ENCODE peak calls at places on chromosomes 16 and 17, in five cellular contexts. One of them, this sample, is unnamed.

GRCh38 chr16:56623637-56624036 is 1.9 kb upstream of the MT1E start:
- DNase-seq in brain microvascular endothelial cell: no peak
- DNase-seq in ascending aorta: no peak
- DNase-seq in AG04450: no peak
- DNase-seq in AG09309: no peak
- DNase-seq in this sample: no peak

GRCh38 chr16:26019885-26020284 is 328.1 kb downstream of the HS3ST4 start:
- DNase-seq in AG04450: no peak
- DNase-seq in ascending aorta: no peak
- DNase-seq in brain microvascular endothelial cell: no peak
- DNase-seq in AG09309: no peak
- DNase-seq in this sample: no peak

GRCh38 chr16:57759541-57760356 is 24.2 kb downstream of the KATNB1 start:
- DNase-seq in ascending aorta: no peak
- DNase-seq in AG04450: no peak
- DNase-seq in AG09309: no peak
- DNase-seq in brain microvascular endothelial cell: no peak
- DNase-seq in this sample: no peak

GRCh38 chr16:6016530-6017184 is 919.1 kb upstream of the EEF2KMT start:
- DNase-seq in ascending aorta: no peak
- DNase-seq in AG09309: no peak
- DNase-seq in brain microvascular endothelial cell: peak; percentile 37
- DNase-seq in AG04450: no peak
- DNase-seq in this sample: peak; percentile 38

GRCh38 chr16:8620535-8620934 is 963 bp upstream of the METTL22 start:
- DNase-seq in AG04450: no peak
- DNase-seq in ascending aorta: no peak
- DNase-seq in brain microvascular endothelial cell: no peak
- DNase-seq in AG09309: no peak
- DNase-seq in this sample: no peak

GRCh38 chr16:88578446-88579313 is 8.5 kb downstream of the ZC3H18 start:
- DNase-seq in AG09309: no peak
- DNase-seq in AG04450: no peak
- DNase-seq in brain microvascular endothelial cell: no peak
- DNase-seq in ascending aorta: no peak
- DNase-seq in this sample: no peak

GRCh38 chr17:82365586-82366295 is 5.8 kb upstream of the UTS2R start:
- DNase-seq in ascending aorta: no peak
- DNase-seq in brain microvascular endothelial cell: no peak
- DNase-seq in AG04450: no peak
- DNase-seq in AG09309: no peak
- DNase-seq in this sample: no peak

GRCh38 chr17:70105641-70106040 is 30.6 kb downstream of the KCNJ16 start:
- DNase-seq in brain microvascular endothelial cell: no peak
- DNase-seq in ascending aorta: no peak
- DNase-seq in AG09309: no peak
- DNase-seq in AG04450: no peak
- DNase-seq in this sample: no peak

GRCh38 chr17:79325707-79326106 is 251.1 kb downstream of the ENGASE start:
- DNase-seq in brain microvascular endothelial cell: peak; percentile 3
- DNase-seq in AG04450: no peak
- DNase-seq in AG09309: no peak
- DNase-seq in ascending aorta: no peak
- DNase-seq in this sample: no peak

GRCh38 chr16:77679901-77680300 is 42.4 kb upstream of the NUDT7 start:
- DNase-seq in AG04450: no peak
- DNase-seq in AG09309: no peak
- DNase-seq in brain microvascular endothelial cell: no peak
- DNase-seq in ascending aorta: no peak
- DNase-seq in this sample: no peak

GRCh38 chr16:71203631-71204030 is 26.9 kb downstream of the HYDIN start:
- DNase-seq in ascending aorta: no peak
- DNase-seq in AG09309: no peak
- DNase-seq in AG04450: no peak
- DNase-seq in brain microvascular endothelial cell: no peak
- DNase-seq in this sample: no peak

GRCh38 chr16:57485916-57486857 is at the start of gene DOK4:
- DNase-seq in ascending aorta: peak; percentile 88
- DNase-seq in brain microvascular endothelial cell: peak; percentile 48
- DNase-seq in AG04450: no peak
- DNase-seq in AG09309: no peak
- DNase-seq in this sample: no peak

GRCh38 chr17:32769846-32770245 is 107.1 kb downstream of the MYO1D start:
- DNase-seq in brain microvascular endothelial cell: no peak
- DNase-seq in ascending aorta: no peak
- DNase-seq in AG04450: no peak
- DNase-seq in AG09309: no peak
- DNase-seq in this sample: no peak

GRCh38 chr17:73489991-73490390 is 154.3 kb downstream of the SDK2 start:
- DNase-seq in ascending aorta: no peak
- DNase-seq in brain microvascular endothelial cell: no peak
- DNase-seq in AG09309: no peak
- DNase-seq in AG04450: no peak
- DNase-seq in this sample: no peak

GRCh38 chr17:35460354-35460851 is 11.8 kb upstream of the SLFN13 start:
- DNase-seq in brain microvascular endothelial cell: no peak
- DNase-seq in AG04450: no peak
- DNase-seq in ascending aorta: peak; percentile 65
- DNase-seq in AG09309: no peak
- DNase-seq in this sample: no peak

GRCh38 chr16:3745751-3746355 is 28.5 kb upstream of the TRAP1 start:
- DNase-seq in ascending aorta: no peak
- DNase-seq in AG04450: no peak
- DNase-seq in brain microvascular endothelial cell: no peak
- DNase-seq in AG09309: no peak
- DNase-seq in this sample: peak; percentile 84

GRCh38 chr16:81519298-81520150 is 74.9 kb downstream of the CMIP start:
- DNase-seq in AG04450: no peak
- DNase-seq in brain microvascular endothelial cell: no peak
- DNase-seq in AG09309: no peak
- DNase-seq in ascending aorta: no peak
- DNase-seq in this sample: no peak

GRCh38 chr16:81517150-81517499 is 72.5 kb downstream of the CMIP start:
- DNase-seq in AG09309: no peak
- DNase-seq in ascending aorta: no peak
- DNase-seq in brain microvascular endothelial cell: no peak
- DNase-seq in AG04450: no peak
- DNase-seq in this sample: no peak

GRCh38 chr16:81518439-81518757 is 73.8 kb downstream of the CMIP start:
- DNase-seq in AG04450: no peak
- DNase-seq in AG09309: no peak
- DNase-seq in ascending aorta: no peak
- DNase-seq in brain microvascular endothelial cell: no peak
- DNase-seq in this sample: no peak

GRCh38 chr16:81516478-81517149 is 72.0 kb downstream of the CMIP start:
- DNase-seq in AG04450: no peak
- DNase-seq in AG09309: no peak
- DNase-seq in brain microvascular endothelial cell: no peak
- DNase-seq in ascending aorta: no peak
- DNase-seq in this sample: no peak

DNA sequence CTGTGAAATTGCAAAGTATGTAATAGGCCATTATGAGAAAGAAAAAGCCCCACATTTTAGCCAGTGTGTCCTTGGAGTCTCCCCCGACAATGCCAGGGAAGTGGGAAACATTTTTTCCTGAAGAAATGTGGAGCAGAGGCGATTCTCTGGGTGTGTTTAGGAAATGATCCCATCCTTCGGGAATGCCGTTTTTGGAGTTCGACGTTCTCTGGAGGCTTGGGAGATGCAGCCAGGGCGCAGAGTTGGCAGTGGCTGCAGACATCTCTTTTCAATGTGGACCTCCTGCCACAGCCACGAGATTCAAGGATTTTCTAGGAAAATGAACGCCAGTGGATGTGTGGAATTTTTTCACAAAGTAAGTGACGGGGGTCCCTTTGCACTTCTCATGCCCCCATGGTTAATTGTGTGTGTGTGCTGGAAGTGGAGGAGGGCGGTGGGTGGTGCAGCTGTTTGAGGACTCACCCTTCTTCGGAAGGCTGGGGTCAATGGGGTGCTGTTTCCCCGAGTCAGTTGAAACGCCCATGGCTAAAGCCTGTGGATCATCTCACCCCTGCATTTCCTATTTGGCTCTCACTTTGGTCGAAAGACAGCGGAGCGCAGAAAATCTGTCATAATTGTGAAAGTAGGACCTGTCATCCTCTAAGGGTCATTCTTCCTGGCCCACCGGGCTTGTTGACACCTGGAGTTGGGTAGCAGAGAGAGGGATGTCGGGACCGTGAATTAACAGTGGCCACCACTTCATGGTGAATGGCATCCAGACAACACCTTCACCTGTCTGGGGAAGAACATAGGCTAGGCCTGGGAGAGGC is 73.2 kb downstream of the CMIP start:
- DNase-seq in brain microvascular endothelial cell: no peak
- DNase-seq in ascending aorta: no peak
- DNase-seq in AG04450: no peak
- DNase-seq in AG09309: no peak
- DNase-seq in this sample: no peak
- H3K4me3 ChIP-seq in brain microvascular endothelial cell: no peak overlapping the region
- H3K4me3 ChIP-seq in ascending aorta: no peak overlapping the region
- H3K4me3 ChIP-seq in AG04450: no peak overlapping the region
- H3K4me3 ChIP-seq in AG09309: no peak overlapping the region
- H3K4me3 ChIP-seq in this sample: no peak overlapping the region

DNA sequence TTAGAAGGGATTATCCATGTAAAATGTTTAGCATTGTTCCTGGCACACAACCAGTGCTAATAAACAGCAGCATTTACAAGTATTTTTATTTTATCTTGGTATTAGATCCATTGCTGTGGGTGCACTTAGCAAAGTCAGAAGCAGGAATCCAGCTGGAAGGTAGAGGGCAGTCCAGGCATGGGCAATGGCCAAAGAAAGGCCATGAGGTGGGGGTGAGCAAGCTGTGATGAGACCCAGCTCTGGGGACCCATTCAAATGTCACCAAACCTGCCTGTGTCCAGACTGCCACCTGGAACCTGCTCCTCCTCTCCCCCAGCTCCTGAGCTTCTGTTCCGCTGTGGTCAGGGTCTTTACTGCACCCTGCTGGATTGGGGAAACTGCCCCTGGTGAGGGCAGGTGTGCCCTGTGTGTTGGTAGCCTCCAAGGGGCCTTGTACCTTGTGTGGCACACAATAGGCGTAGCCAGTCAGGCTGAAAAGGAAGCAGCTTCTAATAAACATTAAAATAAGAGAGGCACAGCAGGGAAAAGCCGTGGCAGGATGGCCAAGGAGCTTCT is 118.0 kb upstream of the CRHR1 start:
- DNase-seq in AG04450: no peak
- DNase-seq in AG09309: no peak
- DNase-seq in ascending aorta: no peak
- DNase-seq in brain microvascular endothelial cell: no peak
- DNase-seq in this sample: no peak
- TF ChIP-seq CTCF in AG04450: no peak
- TF ChIP-seq CTCF in AG09309: peak; percentile 14
- TF ChIP-seq CTCF in ascending aorta: no peak
- TF ChIP-seq CTCF in brain microvascular endothelial cell: peak; percentile 15
- TF ChIP-seq CTCF in this sample: no peak

GRCh38 chr17:62706598-62707424 is 79.3 kb downstream of the MRC2 start:
- DNase-seq in AG09309: no peak
- DNase-seq in AG04450: no peak
- DNase-seq in brain microvascular endothelial cell: no peak
- DNase-seq in ascending aorta: peak; percentile 61
- DNase-seq in this sample: no peak

GRCh38 chr17:62704381-62704971 is 77.0 kb downstream of the MRC2 start:
- DNase-seq in AG09309: no peak
- DNase-seq in ascending aorta: no peak
- DNase-seq in AG04450: no peak
- DNase-seq in brain microvascular endothelial cell: peak; percentile 34
- DNase-seq in this sample: no peak

GRCh38 chr17:62707425-62707739 is 79.9 kb downstream of the MRC2 start:
- DNase-seq in brain microvascular endothelial cell: no peak
- DNase-seq in ascending aorta: peak; percentile 34
- DNase-seq in AG04450: no peak
- DNase-seq in AG09309: no peak
- DNase-seq in this sample: no peak

GRCh38 chr17:62705116-62705515 is 77.6 kb downstream of the MRC2 start:
- DNase-seq in AG04450: no peak
- DNase-seq in brain microvascular endothelial cell: no peak
- DNase-seq in ascending aorta: no peak
- DNase-seq in AG09309: no peak
- DNase-seq in this sample: no peak

DNA sequence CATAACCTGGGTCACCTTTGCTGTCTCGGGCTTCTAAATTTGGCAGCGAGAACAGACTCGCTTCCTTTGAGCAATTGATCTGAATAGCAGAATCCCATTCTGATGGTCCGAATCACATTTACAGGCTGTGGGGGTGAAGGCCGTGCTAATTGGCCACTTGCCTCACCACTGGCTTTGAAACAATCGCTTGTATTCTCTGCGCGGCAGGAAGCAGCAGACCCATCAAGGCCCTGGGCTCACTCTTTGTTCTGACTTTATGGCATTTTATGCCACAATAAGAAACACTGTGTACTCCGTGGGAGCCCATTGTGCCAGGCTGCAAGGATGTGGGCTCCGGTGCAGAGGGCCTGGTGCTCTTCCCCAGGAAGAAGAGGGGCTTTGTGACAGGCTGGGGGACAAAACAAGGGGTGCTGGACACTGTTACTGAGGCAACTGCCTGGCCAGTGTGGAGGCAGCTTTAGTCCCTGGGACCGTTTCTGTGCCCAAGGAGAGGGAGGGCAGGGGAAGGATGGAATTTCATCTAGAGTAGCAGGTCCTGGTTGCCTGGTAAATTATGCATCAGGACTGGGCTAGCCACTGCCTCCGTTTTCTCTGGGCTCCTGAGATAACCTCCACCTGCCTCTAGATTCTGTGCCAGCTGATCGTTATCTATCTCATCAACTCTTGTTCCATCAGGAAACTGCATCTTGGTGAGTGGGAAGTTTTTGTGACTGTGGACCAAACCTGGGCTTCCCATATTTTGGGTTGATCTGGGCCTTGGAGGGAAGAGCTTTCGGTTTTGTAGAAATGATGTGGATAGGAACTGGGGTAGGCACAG is 78.5 kb downstream of the MRC2 start:
- DNase-seq in AG04450: no peak
- DNase-seq in brain microvascular endothelial cell: no peak
- DNase-seq in AG09309: no peak
- DNase-seq in ascending aorta: no peak
- DNase-seq in this sample: no peak
- H3K4me3 ChIP-seq in AG04450: peak overlapping the region; percentile 39
- H3K4me3 ChIP-seq in brain microvascular endothelial cell: peak overlapping the region; percentile 32
- H3K4me3 ChIP-seq in AG09309: peak overlapping the region; percentile 55
- H3K4me3 ChIP-seq in ascending aorta: peak overlapping the region; percentile 93
- H3K4me3 ChIP-seq in this sample: peak overlapping the region; percentile 46

GRCh38 chr16:53509906-53510703 is 7.1 kb upstream of the AKTIP start:
- DNase-seq in AG04450: peak; percentile 41
- DNase-seq in ascending aorta: peak; percentile 80
- DNase-seq in brain microvascular endothelial cell: peak; percentile 58
- DNase-seq in AG09309: no peak
- DNase-seq in this sample: peak; percentile 50

GRCh38 chr16:53507464-53508180 is 4.6 kb upstream of the AKTIP start:
- DNase-seq in AG09309: no peak
- DNase-seq in ascending aorta: no peak
- DNase-seq in AG04450: no peak
- DNase-seq in brain microvascular endothelial cell: no peak
- DNase-seq in this sample: no peak

GRCh38 chr16:53511084-53511402 is 8.0 kb upstream of the AKTIP start:
- DNase-seq in brain microvascular endothelial cell: no peak
- DNase-seq in ascending aorta: peak; percentile 52
- DNase-seq in AG09309: no peak
- DNase-seq in AG04450: no peak
- DNase-seq in this sample: no peak

GRCh38 chr16:53511403-53512280 is 8.6 kb upstream of the AKTIP start:
- DNase-seq in brain microvascular endothelial cell: no peak
- DNase-seq in AG04450: no peak
- DNase-seq in AG09309: no peak
- DNase-seq in ascending aorta: peak; percentile 63
- DNase-seq in this sample: no peak

GRCh38 chr16:53510704-53511070 is 7.7 kb upstream of the AKTIP start:
- DNase-seq in brain microvascular endothelial cell: no peak
- DNase-seq in AG09309: no peak
- DNase-seq in AG04450: no peak
- DNase-seq in ascending aorta: no peak
- DNase-seq in this sample: no peak
- TF ChIP-seq CTCF in brain microvascular endothelial cell: no peak
- TF ChIP-seq CTCF in AG09309: no peak
- TF ChIP-seq CTCF in AG04450: no peak
- TF ChIP-seq CTCF in ascending aorta: no peak
- TF ChIP-seq CTCF in this sample: no peak